ENCODE peak calls at places on chromosomes 11 and 22, in four cellular contexts. G is IMR-90, A is tibial nerve, P is heart left ventricle. C is an unnamed sample.

GRCh38 chr11:94786264-94787126 is 18.3 kb downstream of the AMOTL1 start:
- DNase-seq in P (no peak), G (peak; percentile 59), A (no peak), C (no peak)

GRCh38 chr11:26227311-26227710 is 104.6 kb upstream of the ANO3 start:
- DNase-seq in G (peak; percentile 94), A (no peak), P (no peak), C (no peak)

GRCh38 chr11:80860632-80861031 is 1419.8 kb upstream of the TENM4 start:
- DNase-seq in A (no peak), G (no peak), P (no peak), C (no peak)

GRCh38 chr22:35131423-35132050 is 65.6 kb downstream of the ISX start:
- DNase-seq in A (no peak), P (no peak), G (no peak), C (no peak)

GRCh38 chr11:98207086-98207485 is 813.7 kb upstream of the CNTN5 start:
- DNase-seq in P (no peak), A (no peak), G (no peak), C (no peak)

GRCh38 chr11:69373251-69373635 is 79.3 kb downstream of the MYEOV start:
- DNase-seq in A (no peak), P (no peak), G (no peak), C (peak; percentile 8)

GRCh38 chr11:11758603-11759196 is 83.1 kb upstream of the USP47 start:
- DNase-seq in A (no peak), G (no peak), P (no peak), C (no peak)

GRCh38 chr11:69726481-69726880 is 22.7 kb upstream of the FGF19 start:
- DNase-seq in G (no peak), A (no peak), P (no peak), C (no peak)

GRCh38 chr11:38060930-38061329 is 1462.9 kb upstream of the RAG2 start:
- DNase-seq in A (no peak), G (no peak), P (no peak), C (no peak)

GRCh38 chr11:58647866-58648265 is 25.4 kb downstream of the CNTF start:
- DNase-seq in G (no peak), P (no peak), A (no peak), C (no peak)

GRCh38 chr11:98234698-98235097 is 786.1 kb upstream of the CNTN5 start:
- DNase-seq in G (no peak), A (no peak), P (no peak), C (no peak)

GRCh38 chr11:7046474-7046873 is 26.2 kb downstream of the NLRP14 start:
- DNase-seq in G (peak; percentile 84), A (no peak), P (no peak), C (no peak)

DNA sequence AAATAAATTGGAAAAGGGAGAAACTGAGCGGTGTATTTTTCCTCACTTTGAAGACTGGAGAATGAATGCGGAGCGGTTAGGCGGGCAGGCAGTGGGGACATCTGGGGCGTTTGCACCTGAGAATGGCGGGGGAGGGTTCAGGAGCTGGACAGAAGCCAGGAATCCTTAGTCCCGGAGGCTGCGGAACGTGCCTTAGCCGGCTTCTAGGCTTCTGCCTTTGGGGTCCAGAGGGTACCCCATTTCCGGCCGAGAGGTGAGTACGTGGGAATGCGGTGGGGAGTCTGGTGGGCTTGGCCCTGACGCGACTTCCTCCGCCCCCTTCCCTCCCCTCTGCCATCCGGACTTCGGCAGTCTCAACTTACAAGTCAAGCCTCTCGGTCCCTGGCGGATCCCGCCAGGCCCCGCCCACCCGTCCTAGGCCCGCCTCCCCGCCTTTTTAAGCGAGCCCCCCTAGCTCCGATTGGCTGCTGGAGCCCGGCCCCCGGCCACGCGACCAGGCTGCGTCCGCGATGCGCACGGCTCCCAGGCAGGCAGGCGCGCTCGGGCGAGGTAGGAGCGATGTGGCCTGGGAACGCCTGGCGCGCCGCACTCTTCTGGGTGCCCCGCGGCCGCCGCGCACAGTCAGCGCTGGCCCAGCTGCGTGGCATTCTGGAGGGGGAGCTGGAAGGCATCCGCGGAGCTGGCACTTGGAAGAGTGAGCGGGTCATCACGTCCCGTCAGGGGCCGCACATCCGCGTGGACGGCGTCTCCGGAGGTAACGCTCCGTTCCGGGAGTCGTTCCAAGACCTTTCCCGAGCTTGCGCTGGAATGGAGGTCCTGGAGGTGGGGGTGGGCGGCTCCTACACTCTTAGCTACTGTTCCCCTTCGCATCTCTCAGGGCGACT is at the start of gene GCAT:
- DNase-seq in G (peak; percentile 95), A (peak; percentile 92), P (peak; percentile 96), C (peak; percentile 97)
- TF ChIP-seq POLR2A in G (peak; percentile 80), A (peak; percentile 84), P (peak; percentile 56), C (peak; percentile 44)

DNA sequence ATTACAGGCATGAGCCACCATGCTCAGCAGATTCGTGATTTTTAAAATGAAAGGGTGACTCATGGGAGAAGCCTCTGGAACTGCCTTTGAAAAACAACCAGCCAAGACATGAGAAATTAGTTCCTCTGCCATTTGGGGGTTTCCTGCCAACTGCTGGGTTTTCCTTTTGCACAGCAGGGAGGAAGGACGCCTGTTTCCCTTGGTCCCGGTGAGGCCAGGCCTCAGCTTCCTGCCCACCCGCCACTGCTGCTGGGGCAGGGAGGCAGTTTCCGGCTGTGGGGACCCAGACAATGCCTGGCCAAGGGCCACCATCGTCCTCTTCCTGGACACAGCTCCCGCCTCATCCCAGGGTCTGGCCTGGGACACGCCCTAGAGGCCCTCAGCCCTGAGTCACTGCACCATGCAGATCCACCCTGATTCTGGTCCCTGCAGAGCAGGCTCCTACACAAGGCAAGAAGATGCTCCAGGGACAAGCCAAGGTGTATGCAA is 10.2 kb downstream of the PPM1F start:
- DNase-seq in A (peak; percentile 52), G (peak; percentile 88), P (peak; percentile 95), C (peak; percentile 79)
- TF ChIP-seq POLR2A in A (no peak), G (no peak), P (no peak), C (no peak)

GRCh38 chr11:73142128-73142377 is at the start of gene FCHSD2:
- DNase-seq in G (no peak), P (no peak), A (no peak), C (no peak)
- TF ChIP-seq POLR2A in G (no peak), P (peak; percentile 48), A (no peak), C (no peak)

DNA sequence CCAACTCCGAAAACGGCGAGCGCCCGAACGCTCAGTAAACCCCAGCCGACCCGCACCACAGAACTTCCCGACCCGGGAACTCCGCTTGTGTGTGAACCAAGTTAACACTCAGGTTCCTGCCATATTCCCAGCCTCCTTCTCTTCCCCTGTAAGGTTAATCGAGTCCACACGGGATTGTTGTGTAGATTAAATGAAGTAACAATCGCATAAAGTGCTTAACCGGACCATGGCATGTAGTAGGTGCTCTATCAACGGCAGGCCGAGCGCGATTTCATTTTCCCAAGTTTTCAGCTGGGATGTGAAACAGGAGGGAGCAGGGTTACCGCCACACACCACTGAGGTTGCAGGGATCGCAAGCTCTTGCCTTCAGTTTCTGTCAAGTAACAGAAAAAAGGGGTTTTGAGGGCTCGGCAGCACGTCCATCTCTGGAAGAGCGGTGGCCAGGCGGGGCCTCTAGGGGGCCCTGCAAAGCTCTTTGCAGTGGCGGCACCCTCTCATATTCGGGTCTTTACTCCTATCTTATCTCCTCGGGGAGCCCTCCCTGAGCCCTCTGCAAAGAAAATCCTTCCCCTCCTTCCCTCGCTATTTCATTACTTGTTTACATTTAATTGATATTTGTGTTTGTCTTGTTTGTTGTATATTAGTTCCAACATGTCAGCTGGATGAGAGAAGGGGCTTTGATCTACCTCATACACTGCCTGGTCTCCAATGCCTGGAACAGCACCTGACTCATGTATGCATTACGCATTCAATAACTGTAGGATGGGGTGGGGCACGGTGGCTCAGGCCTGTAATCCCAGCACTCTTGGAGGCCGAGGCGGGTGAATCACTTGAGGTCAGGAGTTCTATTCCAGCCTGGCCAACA is 792 bp upstream of the PLEKHA7 start:
- DNase-seq in A (peak; percentile 14), G (no peak), P (no peak), C (no peak)
- TF ChIP-seq POLR2A in A (no peak), G (no peak), P (no peak), C (no peak)

DNA sequence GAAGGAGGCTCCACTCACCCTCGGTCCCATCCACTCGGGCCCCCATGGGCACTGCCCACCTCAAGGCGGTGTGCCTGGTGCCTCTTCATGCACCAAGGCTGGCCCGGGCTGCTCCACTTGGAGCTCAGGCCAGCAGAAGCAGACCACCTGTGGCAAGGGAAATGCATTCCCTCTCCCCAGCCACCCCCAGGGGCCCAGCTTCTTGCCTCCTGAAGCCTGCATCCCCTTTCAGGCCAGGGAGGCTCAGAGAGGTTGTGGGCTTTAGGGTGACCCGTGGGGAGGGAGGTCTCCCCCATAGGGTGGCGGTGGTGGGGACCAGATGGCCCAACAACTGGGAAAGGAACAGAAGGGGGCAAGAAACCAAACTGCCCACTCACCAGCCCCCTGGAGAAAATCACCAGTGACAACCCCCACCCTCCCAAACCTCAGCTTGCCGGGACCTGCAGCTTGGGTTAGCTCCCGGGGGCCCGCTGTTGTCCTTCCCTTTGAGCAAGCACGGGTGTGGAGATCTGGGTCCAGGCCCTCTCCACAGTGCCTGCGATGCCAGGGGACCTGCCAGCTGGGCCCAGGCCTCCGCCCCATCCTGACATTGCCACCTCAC is 8.4 kb downstream of the CBX6 start:
- DNase-seq in A (no peak), P (no peak), G (no peak), C (no peak)
- TF ChIP-seq POLR2A in A (no peak), P (no peak), G (no peak), C (no peak)

DNA sequence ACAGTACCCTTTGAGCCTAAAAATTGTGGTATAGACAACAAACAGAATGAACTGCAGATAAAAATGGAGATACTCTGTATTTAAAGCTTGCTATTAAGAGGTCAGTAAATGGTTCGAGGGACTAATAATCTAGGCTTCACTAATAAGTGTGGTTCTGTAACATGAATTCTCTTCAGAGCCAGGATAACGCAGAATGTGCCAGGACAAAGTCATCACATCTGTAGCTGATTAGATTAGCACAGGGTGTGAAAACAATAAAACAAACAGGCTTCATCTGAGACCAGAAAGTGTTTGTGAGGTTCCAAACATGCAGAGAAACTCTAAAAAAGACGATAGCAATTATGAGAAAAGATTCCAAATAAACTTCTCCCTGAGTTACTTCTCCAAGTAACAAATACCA is 89.1 kb upstream of the LUZP2 start:
- DNase-seq in G (no peak), P (no peak), A (no peak), C (no peak)
- TF ChIP-seq POLR2A in G (no peak), P (no peak), A (no peak), C (no peak)